ENCODE peak calls at places on chromosomes 1 and 21, in four cellular contexts. F is K562, S is HepG2, Z is GM12878. V is an unnamed sample.
A peak's percentile ranks its signal among the peaks of the same experiment; 100 is the strongest.

GRCh38 chr1:9031484-9032259 is 5.4 kb upstream of the SLC2A7 start:
- DNase-seq in S (no peak), F (no peak), Z (no peak), V (no peak)

GRCh38 chr1:198918920-198919319 is 280.1 kb downstream of the PTPRC start:
- DNase-seq in S (no peak), F (no peak), Z (no peak), V (no peak)

GRCh38 chr1:1068374-1069060 is 5.6 kb downstream of the RNF223 start:
- DNase-seq in Z (no peak), S (no peak), F (peak; percentile 51), V (no peak)

GRCh38 chr1:172930142-172930541 is 120.6 kb downstream of the TNFSF18 start:
- DNase-seq in Z (no peak), S (no peak), F (no peak), V (no peak)

GRCh38 chr1:37274896-37275631 is 199.3 kb upstream of the ZC3H12A start:
- DNase-seq in F (peak; percentile 14), Z (no peak), S (no peak), V (no peak)

GRCh38 chr21:25569084-25569483 is 38.2 kb downstream of the MRPL39 start:
- DNase-seq in Z (no peak), S (no peak), F (no peak), V (no peak)

GRCh38 chr1:192539450-192540132 is 36.0 kb upstream of the RGS1 start:
- DNase-seq in Z (no peak), F (no peak), S (peak; percentile 70), V (peak; percentile 58)

GRCh38 chr1:44553771-44554170 is 120.5 kb downstream of the TMEM53 start:
- DNase-seq in Z (no peak), F (no peak), S (no peak), V (peak; percentile 59)

GRCh38 chr1:209625791-209626285 is 26.4 kb downstream of the LAMB3 start:
- DNase-seq in F (no peak), S (no peak), Z (no peak), V (no peak)

GRCh38 chr1:21891621-21892479 is 45.3 kb downstream of the HSPG2 start:
- DNase-seq in S (no peak), F (no peak), Z (no peak), V (no peak)

GRCh38 chr1:87511449-87511848 is 182.8 kb downstream of the LMO4 start:
- DNase-seq in S (no peak), F (no peak), Z (no peak), V (no peak)

GRCh38 chr1:3023994-3024393 is 2.7 kb downstream of the ACTRT2 start:
- DNase-seq in F (no peak), Z (no peak), S (no peak), V (peak; percentile 4)

GRCh38 chr1:50527249-50527986 is 104.2 kb upstream of the DMRTA2 start:
- DNase-seq in F (no peak), S (peak; percentile 83), Z (peak; percentile 21), V (no peak)

GRCh38 chr1:116987256-116987555 is 14.4 kb upstream of the CD101 start:
- DNase-seq in F (no peak), S (no peak), Z (no peak), V (no peak)

GRCh38 chr21:44946254-44947041 is 6.6 kb downstream of the SLX9 start:
- DNase-seq in F (no peak), Z (no peak), S (no peak), V (no peak)

GRCh38 chr21:42059141-42059540 is 12.0 kb upstream of the UMODL1 start:
- DNase-seq in S (no peak), F (no peak), Z (no peak), V (no peak)

GRCh38 chr1:115136106-115136505 is 46.8 kb upstream of the TSPAN2 start:
- DNase-seq in Z (no peak), S (no peak), F (no peak), V (peak; percentile 11)

GRCh38 chr1:36175137-36176095 is 19.5 kb downstream of the MAP7D1 start:
- DNase-seq in Z (no peak), S (no peak), F (no peak), V (no peak)

GRCh38 chr1:119988316-119989067 is 81.0 kb downstream of the NOTCH2 start:
- DNase-seq in S (no peak), F (no peak), Z (no peak), V (no peak)

GRCh38 chr21:22880573-22880972 is 1882.4 kb downstream of the NCAM2 start:
- DNase-seq in Z (no peak), S (no peak), F (no peak), V (no peak)

GRCh38 chr1:212309967-212310366 is 24.8 kb downstream of the PPP2R5A start:
- DNase-seq in Z (no peak), F (no peak), S (peak; percentile 66), V (no peak)

GRCh38 chr1:176119549-176119948 is 87.5 kb downstream of the COP1 start:
- DNase-seq in F (peak; percentile 20), Z (no peak), S (peak; percentile 39), V (peak; percentile 33)
- TF ChIP-seq JUNB in F (no peak), Z (no peak), S (no peak), V (no peak)

GRCh38 chr1:46487818-46488218 is 1.8 kb upstream of the DMBX1 start:
- DNase-seq in Z (no peak), F (peak; percentile 86), S (no peak), V (peak; percentile 40)
- TF ChIP-seq POLR2AphosphoS2 in Z (no peak), F (no peak), S (no peak), V (no peak)

GRCh38 chr21:33189845-33190244 is 39.9 kb upstream of the IFNAR2 start:
- DNase-seq in S (no peak), F (no peak), Z (no peak), V (no peak)
- TF ChIP-seq JUNB in S (no peak), F (no peak), Z (no peak), V (no peak)

GRCh38 chr1:230898748-230899147 is 30.4 kb upstream of the C1orf198 start:
- DNase-seq in Z (no peak), F (no peak), S (no peak), V (no peak)

GRCh38 chr1:230895452-230895851 is 27.1 kb upstream of the C1orf198 start:
- DNase-seq in S (no peak), F (no peak), Z (no peak), V (no peak)

GRCh38 chr1:230894664-230895063 is 26.3 kb upstream of the C1orf198 start:
- DNase-seq in Z (no peak), F (no peak), S (no peak), V (no peak)

GRCh38 chr1:230898144-230898543 is 29.8 kb upstream of the C1orf198 start:
- DNase-seq in F (no peak), Z (no peak), S (no peak), V (no peak)

DNA sequence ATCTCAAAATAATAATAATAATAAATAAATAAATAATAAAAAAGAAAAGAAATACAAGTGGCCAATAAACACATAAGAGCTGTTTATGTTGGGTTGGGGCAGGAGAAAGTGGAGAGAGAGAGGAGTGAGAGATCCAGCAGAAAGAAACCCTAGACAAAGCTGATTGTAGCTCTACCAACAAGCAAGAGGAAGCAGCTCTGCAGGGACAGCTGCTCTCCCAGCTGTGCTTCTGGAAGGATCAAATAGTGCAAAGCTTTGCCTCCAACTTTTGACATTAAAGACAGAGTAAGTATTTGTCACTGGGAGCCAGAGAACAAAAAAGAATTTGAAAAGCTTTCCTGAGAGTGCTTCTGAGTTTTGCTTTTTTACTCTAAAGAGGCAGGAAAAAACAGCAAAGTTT is 28.4 kb upstream of the C1orf198 start:
- DNase-seq in S (no peak), F (no peak), Z (no peak), V (no peak)
- TF ChIP-seq POLR2AphosphoS2 in S (no peak), F (no peak), Z (no peak), V (no peak)

GRCh38 chr21:34061983-34062382 is 11.4 kb upstream of the MRPS6 start:
- DNase-seq in S (no peak), Z (no peak), F (peak; percentile 62), V (peak; percentile 27)
- TF ChIP-seq JUNB in S (no peak), Z (no peak), F (no peak), V (no peak)

V was measured in A549.